ENCODE peak calls at places on chromosomes 11 and 22, in seven cellular contexts. G, C, N, I, K, T and B are unnamed samples.

GRCh38 chr22:41636467-41636866 is 15.4 kb downstream of the XRCC6 start:
- DNase-seq in G (no peak), C (peak; percentile 58), N (no peak), I (no peak), K (no peak), T (no peak), B (no peak)

GRCh38 chr11:65419773-65420481 is 2.7 kb upstream of the NEAT1 start:
- DNase-seq in G (peak; percentile 9), C (peak; percentile 96), N (no peak), I (peak; percentile 74), K (peak; percentile 95), T (no peak), B (no peak)

GRCh38 chr11:5307256-5308019 is 5.7 kb upstream of the OR51B4 start:
- DNase-seq in G (no peak), C (no peak), N (no peak), I (no peak), K (no peak), T (no peak), B (no peak)

GRCh38 chr22:23215294-23216204 is 35.2 kb downstream of the BCR start:
- DNase-seq in G (no peak), C (peak; percentile 39), N (no peak), I (no peak), K (no peak), T (no peak), B (no peak)

GRCh38 chr11:120133216-120134105 is 4.5 kb downstream of the TRIM29 start:
- DNase-seq in G (no peak), C (no peak), N (no peak), I (peak; percentile 29), K (no peak), T (no peak), B (no peak)

GRCh38 chr11:11841121-11841604 is 609 bp upstream of the USP47 start:
- DNase-seq in G (peak; percentile 55), C (peak; percentile 23), N (no peak), I (no peak), K (no peak), T (no peak), B (no peak)

GRCh38 chr22:21876486-21877176 is 9.2 kb upstream of the MAPK1 start:
- DNase-seq in G (no peak), C (peak; percentile 57), N (no peak), I (no peak), K (no peak), T (no peak), B (peak; percentile 93)

GRCh38 chr11:67280791-67281551 is 8.1 kb upstream of the ANKRD13D start:
- DNase-seq in G (no peak), C (no peak), N (no peak), I (no peak), K (no peak), T (no peak), B (no peak)

GRCh38 chr11:72745511-72745910 is 6.7 kb downstream of the ARAP1 start:
- DNase-seq in G (no peak), C (no peak), N (no peak), I (no peak), K (no peak), T (no peak), B (no peak)

GRCh38 chr11:110716361-110716760 is 4.1 kb upstream of the ARHGAP20 start:
- DNase-seq in G (no peak), C (peak; percentile 8), N (no peak), I (no peak), K (no peak), T (no peak), B (no peak)